ENCODE peak calls at places on chromosomes 5 and 9, in five cellular contexts. N, Z, B, X and K are unnamed samples.

GRCh38 chr5:172534229-172535169 is 80.2 kb upstream of the SH3PXD2B start:
- DNase-seq in Z (no peak), B (no peak), X (no peak), N (no peak), K (no peak)

GRCh38 chr5:174503461-174504265 is 220.7 kb upstream of the MSX2 start:
- DNase-seq in Z (no peak), X (peak; percentile 38), B (no peak), N (no peak), K (no peak)

GRCh38 chr9:90960941-90961340 is 159.3 kb downstream of the SYK start:
- DNase-seq in X (no peak), Z (no peak), B (no peak), N (no peak), K (no peak)

GRCh38 chr9:70013598-70014196 is 30.0 kb upstream of the MAMDC2 start:
- DNase-seq in N (no peak), X (no peak), B (no peak), Z (peak; percentile 58), K (no peak)

GRCh38 chr5:57438162-57438561 is 44.4 kb downstream of the ACTBL2 start:
- DNase-seq in X (no peak), Z (no peak), B (no peak), N (no peak), K (no peak)

GRCh38 chr9:88722753-88723152 is 187.8 kb downstream of the NXNL2 start:
- DNase-seq in B (no peak), X (no peak), Z (no peak), N (no peak), K (no peak)

GRCh38 chr5:147675168-147675567 is 107.4 kb downstream of the JAKMIP2 start:
- DNase-seq in B (no peak), N (no peak), X (no peak), Z (no peak), K (no peak)

GRCh38 chr9:116288658-116289057 is 135.1 kb downstream of the PAPPA start:
- DNase-seq in Z (no peak), N (no peak), X (no peak), B (no peak), K (no peak)

GRCh38 chr9:70285246-70285645 is 26.5 kb downstream of the SMC5 start:
- DNase-seq in N (no peak), Z (peak; percentile 73), B (no peak), X (no peak), K (no peak)

GRCh38 chr9:69178583-69179011 is 4.5 kb downstream of the TJP2 start:
- DNase-seq in B (no peak), N (no peak), X (no peak), Z (no peak), K (no peak)

GRCh38 chr5:136886623-136887022 is 521.3 kb upstream of the TRPC7 start:
- DNase-seq in N (no peak), B (no peak), X (no peak), Z (no peak), K (no peak)

GRCh38 chr9:6973762-6974161 is 216.0 kb downstream of the KDM4C start:
- DNase-seq in B (no peak), Z (no peak), N (no peak), X (no peak), K (no peak)

GRCh38 chr5:109394806-109395205 is 15.0 kb downstream of the PJA2 start:
- DNase-seq in Z (no peak), N (no peak), B (no peak), X (no peak), K (no peak)

DNA sequence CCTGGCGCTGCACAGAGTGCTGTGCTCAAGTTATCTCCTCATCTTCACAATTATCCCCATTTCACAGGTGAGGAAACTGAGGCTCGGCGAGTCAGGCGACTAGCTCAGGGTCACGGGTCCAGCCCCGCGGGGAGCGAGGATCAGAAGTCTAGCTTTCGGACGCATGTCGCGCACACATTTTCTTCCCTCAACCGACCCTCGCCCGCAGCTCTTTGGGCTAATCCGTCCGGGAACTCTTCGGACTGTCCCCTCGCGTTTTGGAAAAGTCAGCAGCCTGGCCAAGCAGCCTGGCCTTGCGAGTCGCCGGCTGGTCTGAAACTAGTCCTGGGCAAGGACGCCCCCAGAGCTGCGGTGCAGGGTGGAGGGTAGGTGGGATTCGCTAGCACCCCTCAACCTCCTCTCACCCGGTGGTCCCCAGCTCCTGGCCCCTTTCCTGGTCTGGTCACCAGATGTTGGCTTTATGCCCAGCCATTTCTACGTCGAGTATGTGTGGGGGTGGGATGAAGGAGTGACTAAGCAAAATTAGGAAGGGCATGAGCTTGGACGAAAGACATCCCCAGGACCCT is 518 bp downstream of the BHMT2 start:
- DNase-seq in Z (peak; percentile 26), X (no peak), B (peak; percentile 77), N (no peak), K (no peak)
- H3K4me3 ChIP-seq in Z (peak overlapping the region; percentile 39), X (peak overlapping the region; percentile 50), B (peak overlapping the region; percentile 31), N (no peak overlapping the region), K (peak overlapping the region; percentile 67)

GRCh38 chr5:81265101-81265500 is 32.0 kb downstream of the CKMT2 start:
- DNase-seq in B (no peak), Z (no peak), X (no peak), N (no peak), K (no peak)

GRCh38 chr5:81269751-81270686 is 31.4 kb upstream of the ZCCHC9 start:
- DNase-seq in X (no peak), Z (no peak), N (no peak), B (no peak), K (no peak)

DNA sequence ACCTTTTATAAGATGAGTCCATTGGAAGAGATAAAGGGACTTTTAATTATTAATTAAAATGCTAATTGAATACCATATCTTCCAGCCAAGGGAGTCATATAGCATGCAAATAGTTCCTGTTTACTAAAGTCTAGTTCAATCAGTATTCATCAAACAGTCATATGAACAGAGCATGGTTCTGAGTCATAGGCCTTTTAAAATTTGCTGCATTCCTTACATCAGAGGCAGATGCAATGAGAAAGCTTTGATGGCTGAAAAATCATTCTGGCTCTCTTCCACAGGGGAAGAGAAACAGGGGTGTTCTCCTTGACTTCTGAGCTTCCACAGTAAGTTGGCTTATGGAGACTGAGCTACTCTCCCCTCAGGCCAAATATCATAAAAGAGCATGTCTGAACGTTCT is 32.6 kb upstream of the ZCCHC9 start:
- DNase-seq in N (no peak), B (no peak), X (no peak), Z (no peak), K (no peak)
- H3K4me1 ChIP-seq in N (no peaks in the 10 kb centered on the region), B (no peaks in the 10 kb centered on the region), X (no peaks in the 10 kb centered on the region), Z (peaks cover 1% of the 10 kb centered on the region), K (peaks cover 13% of the 10 kb centered on the region)

DNA sequence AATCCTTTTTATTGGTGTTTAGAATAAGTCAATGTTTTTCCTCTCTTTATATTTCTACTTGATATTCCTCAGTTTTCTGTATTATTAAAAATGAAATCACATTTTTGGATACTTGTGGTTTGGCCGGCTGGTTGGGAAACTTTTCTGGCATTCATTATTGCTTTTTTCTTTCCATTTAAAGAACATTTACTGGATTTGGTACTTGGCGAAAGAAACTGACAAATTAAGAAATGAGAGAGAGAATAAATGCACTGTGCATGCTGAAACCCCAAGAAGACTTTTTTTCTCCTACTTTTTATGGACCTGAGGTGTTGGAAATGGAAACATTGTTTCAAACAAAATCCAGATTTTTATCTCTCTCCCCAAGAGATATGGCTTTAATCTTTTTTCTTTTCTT is 128.3 kb downstream of the SNX18 start:
- DNase-seq in X (no peak), B (no peak), N (no peak), Z (peak; percentile 36), K (no peak)
- H3K4me3 ChIP-seq in X (no peak overlapping the region), B (no peak overlapping the region), N (peak overlapping the region; percentile 37), Z (peak overlapping the region; percentile 7), K (no peak overlapping the region)

GRCh38 chr9:111613436-111614040 is 14.1 kb upstream of the PTGR1 start:
- DNase-seq in X (no peak), Z (no peak), B (no peak), N (no peak), K (no peak)

GRCh38 chr9:111605041-111605559 is 5.7 kb upstream of the PTGR1 start:
- DNase-seq in Z (no peak), B (no peak), X (no peak), N (no peak), K (no peak)

GRCh38 chr9:111615928-111616327 is 15.2 kb upstream of the DNAJC25 start:
- DNase-seq in B (no peak), Z (no peak), N (no peak), X (no peak), K (no peak)

GRCh38 chr9:111610851-111611250 is 11.4 kb upstream of the PTGR1 start:
- DNase-seq in N (no peak), X (no peak), Z (no peak), B (no peak), K (no peak)

DNA sequence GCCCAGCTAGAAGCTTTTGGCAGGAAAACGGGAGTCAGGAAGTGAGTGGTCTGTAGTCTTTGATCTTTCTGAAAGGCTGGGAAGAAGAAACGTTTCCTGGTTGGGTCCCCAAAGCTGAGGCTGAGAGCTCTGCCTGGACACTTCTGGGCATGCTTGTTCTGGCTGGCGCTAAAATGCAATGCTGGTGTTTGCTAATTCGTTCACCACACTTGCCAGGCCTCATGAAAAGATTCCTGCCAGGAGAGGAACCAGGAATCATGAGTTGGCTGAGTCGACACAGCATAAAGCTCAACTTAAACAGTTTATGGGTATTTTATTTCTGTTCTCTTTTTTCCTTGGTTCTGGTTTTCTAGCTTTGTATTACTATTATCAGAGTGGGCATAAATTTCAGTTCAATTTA is 10.7 kb upstream of the PTGR1 start:
- DNase-seq in N (no peak), Z (no peak), X (no peak), B (no peak), K (no peak)
- H3K4me1 ChIP-seq in N (no peaks in the 10 kb centered on the region), Z (no peaks in the 10 kb centered on the region), X (no peaks in the 10 kb centered on the region), B (no peaks in the 10 kb centered on the region), K (peaks cover 6% of the 10 kb centered on the region)

GRCh38 chr5:64859881-64860280 is 91.2 kb downstream of the CWC27 start:
- DNase-seq in Z (no peak), X (no peak), B (no peak), N (no peak), K (no peak)
- H3K4me3 ChIP-seq in Z (no peak overlapping the region), X (no peak overlapping the region), B (no peak overlapping the region), N (no peak overlapping the region), K (no peak overlapping the region)

GRCh38 chr5:10631597-10631996 is 67.7 kb downstream of the ANKRD33B start:
- DNase-seq in Z (no peak), B (no peak), X (no peak), N (no peak), K (no peak)

GRCh38 chr5:10632110-10632903 is 68.4 kb downstream of the ANKRD33B start:
- DNase-seq in B (no peak), Z (no peak), N (no peak), X (no peak), K (no peak)

GRCh38 chr5:10628601-10629000 is 64.7 kb downstream of the ANKRD33B start:
- DNase-seq in Z (no peak), N (no peak), B (no peak), X (no peak), K (no peak)

GRCh38 chr5:10629661-10630060 is 65.8 kb downstream of the ANKRD33B start:
- DNase-seq in Z (no peak), X (no peak), N (no peak), B (no peak), K (no peak)

DNA sequence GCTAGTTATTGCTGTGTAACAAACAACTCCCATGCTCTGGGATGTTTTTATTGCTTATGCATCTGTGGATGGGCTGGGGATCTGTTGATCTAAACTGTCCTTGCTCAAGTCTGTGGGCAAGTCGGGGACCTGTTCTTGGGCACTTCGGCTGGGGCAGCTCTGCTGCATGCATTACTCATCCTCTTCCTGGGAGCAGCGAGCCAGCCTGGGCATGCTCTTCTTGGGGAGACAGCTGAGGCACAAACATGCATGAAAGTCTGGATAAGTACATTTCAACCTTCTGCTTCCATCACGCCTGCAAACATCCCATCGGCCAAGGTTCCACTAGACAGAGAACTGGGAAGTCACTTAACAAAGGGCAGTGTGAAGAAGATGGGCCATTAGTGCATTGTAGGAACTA is 66.3 kb downstream of the ANKRD33B start:
- DNase-seq in B (no peak), X (no peak), N (no peak), Z (no peak), K (no peak)
- H3K4me1 ChIP-seq in B (no peaks in the 10 kb centered on the region), X (no peaks in the 10 kb centered on the region), N (peaks cover 35% of the 10 kb centered on the region), Z (peaks cover 4% of the 10 kb centered on the region), K (peaks cover 4% of the 10 kb centered on the region)